ENCODE peak calls at places on chromosome 17, in four cellular contexts. H is lower leg skin; U is activated CD8-positive, alpha-beta T cell treated with anti-CD3 and anti-CD28 coated beads for 36 hours; O is tibial nerve. Z is an unnamed sample.

GRCh38 chr17:18191967-18192366 is 8.3 kb downstream of the ALKBH5 start:
- DNase-seq in H (no peak), U (peak; percentile 24), O (no peak), Z (no peak)

GRCh38 chr17:44894642-44895041 is 4.6 kb downstream of the EFTUD2 start:
- DNase-seq in H (no peak), U (peak; percentile 14), O (no peak), Z (peak; percentile 5)

GRCh38 chr17:80270836-80271235 is 10.2 kb downstream of the RNF213 start:
- DNase-seq in H (no peak), U (peak; percentile 61), O (no peak), Z (no peak)

GRCh38 chr17:40369923-40370322 is 5.4 kb upstream of the GJD3 start:
- DNase-seq in H (peak; percentile 70), U (no peak), O (no peak), Z (no peak)

GRCh38 chr17:61412860-61413653 is 13.4 kb downstream of the TBX2 start:
- DNase-seq in H (peak; percentile 76), U (no peak), O (no peak), Z (peak; percentile 79)

GRCh38 chr17:73644145-73645049 is at the start of gene SDK2:
- DNase-seq in H (peak; percentile 85), U (no peak), O (no peak), Z (no peak)

GRCh38 chr17:32281011-32281451 is 15.4 kb downstream of the RHBDL3 start:
- DNase-seq in H (no peak), U (no peak), O (no peak), Z (no peak)

GRCh38 chr17:80261159-80261894 is 675 bp downstream of the RNF213 start:
- DNase-seq in H (peak; percentile 91), U (peak; percentile 76), O (peak; percentile 25), Z (no peak)

GRCh38 chr17:9021985-9022552 is 759 bp downstream of the NTN1 start:
- DNase-seq in H (peak; percentile 87), U (peak; percentile 8), O (no peak), Z (no peak)

GRCh38 chr17:6000426-6000825 is 69.8 kb upstream of the WSCD1 start:
- DNase-seq in H (no peak), U (no peak), O (no peak), Z (no peak)

GRCh38 chr17:3602499-3602898 is 6.7 kb downstream of the TRPV1 start:
- DNase-seq in H (no peak), U (peak; percentile 40), O (no peak), Z (no peak)

GRCh38 chr17:73718912-73719311 is 74.7 kb upstream of the SDK2 start:
- DNase-seq in H (no peak), U (no peak), O (no peak), Z (no peak)

GRCh38 chr17:61508912-61509311 is 56.7 kb downstream of the TBX4 start:
- DNase-seq in H (no peak), U (no peak), O (no peak), Z (no peak)

GRCh38 chr17:33292184-33292980 is 713 bp downstream of the ASIC2 start:
- DNase-seq in H (no peak), U (no peak), O (no peak), Z (no peak)

GRCh38 chr17:48722924-48723554 is at the start of gene PRAC2:
- DNase-seq in H (no peak), U (no peak), O (no peak), Z (no peak)

GRCh38 chr17:79258042-79258441 is 183.4 kb downstream of the ENGASE start:
- DNase-seq in H (no peak), U (no peak), O (no peak), Z (no peak)

GRCh38 chr17:38415250-38416194 is 12.7 kb upstream of the ARHGAP23 start:
- DNase-seq in H (no peak), U (peak; percentile 67), O (no peak), Z (no peak)

GRCh38 chr17:75854881-75855309 is 240 bp downstream of the WBP2 start:
- DNase-seq in H (no peak), U (no peak), O (peak; percentile 37), Z (no peak)

GRCh38 chr17:75855310-75856061 is at the start of gene WBP2:
- DNase-seq in H (peak; percentile 100), U (peak; percentile 100), O (peak; percentile 98), Z (peak; percentile 100)

GRCh38 chr17:75853410-75853809 is 1.7 kb downstream of the WBP2 start:
- DNase-seq in H (no peak), U (no peak), O (no peak), Z (no peak)

GRCh38 chr17:75854111-75854748 is 905 bp downstream of the WBP2 start:
- DNase-seq in H (no peak), U (no peak), O (no peak), Z (no peak)

DNA sequence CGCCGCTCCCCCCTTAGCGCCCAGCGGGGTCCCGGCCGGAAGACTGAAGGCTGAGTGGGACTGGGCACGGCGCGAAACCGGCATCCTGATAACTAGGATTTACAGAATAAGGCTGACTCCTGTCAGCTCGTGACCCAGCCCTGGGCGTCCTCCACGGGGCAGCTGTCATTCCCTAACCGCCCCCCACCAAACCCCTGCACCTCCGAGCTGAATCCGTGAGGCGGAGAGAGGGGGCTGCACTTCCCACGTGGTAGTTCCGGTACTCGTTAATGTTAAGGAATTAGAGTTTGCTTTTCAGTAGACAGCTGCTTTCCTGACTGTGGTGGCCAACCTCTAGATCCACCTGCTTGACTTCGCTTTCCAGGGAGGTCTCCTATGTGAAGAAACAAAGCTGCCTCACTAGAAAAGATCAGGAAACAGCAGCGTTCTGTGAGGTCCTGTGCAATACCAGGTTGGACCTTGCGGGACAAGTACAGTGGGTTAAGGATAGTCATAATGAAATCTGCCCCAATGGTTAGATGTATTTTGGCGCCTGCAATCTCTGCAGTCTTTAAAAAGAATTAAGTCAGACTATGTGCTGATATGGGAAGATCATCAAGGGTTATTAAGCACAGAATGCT is 1.0 kb upstream of the WBP2 start:
- DNase-seq in H (no peak), U (peak; percentile 44), O (peak; percentile 45), Z (no peak)
- TF ChIP-seq CTCF in H (no peak), U (peak; percentile 53), O (no peak), Z (no peak)

DNA sequence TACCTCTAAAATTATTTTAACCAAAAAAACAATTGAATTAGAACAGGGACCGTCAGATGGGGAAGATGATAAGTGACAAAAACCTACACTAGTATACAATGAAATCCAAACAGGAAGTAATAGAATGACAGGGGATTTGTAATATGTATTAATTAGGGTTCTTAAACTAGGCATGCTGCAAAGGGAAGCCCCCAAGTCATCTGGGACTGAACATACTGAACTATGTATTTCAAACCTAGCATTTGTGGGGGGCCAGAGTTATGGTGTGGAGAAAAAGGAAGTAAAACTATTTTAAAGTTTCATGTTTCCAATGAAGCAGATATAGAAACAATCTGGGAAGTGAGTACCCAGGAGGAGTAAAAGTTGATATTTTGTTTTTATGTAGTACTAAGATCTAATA is 133.2 kb upstream of the HS3ST3A1 start:
- DNase-seq in H (no peak), U (no peak), O (no peak), Z (no peak)
- TF ChIP-seq CTCF in H (no peak), U (no peak), O (no peak), Z (no peak)

GRCh38 chr17:16325964-16326363 is 27.3 kb downstream of the CENPV start:
- DNase-seq in H (no peak), U (no peak), O (no peak), Z (no peak)

GRCh38 chr17:16327018-16327417 is 26.3 kb downstream of the CENPV start:
- DNase-seq in H (no peak), U (no peak), O (no peak), Z (no peak)

GRCh38 chr17:16328997-16329396 is 24.3 kb downstream of the CENPV start:
- DNase-seq in H (no peak), U (no peak), O (no peak), Z (no peak)
- TF ChIP-seq CTCF in H (no peak), U (no peak), O (no peak), Z (no peak)

DNA sequence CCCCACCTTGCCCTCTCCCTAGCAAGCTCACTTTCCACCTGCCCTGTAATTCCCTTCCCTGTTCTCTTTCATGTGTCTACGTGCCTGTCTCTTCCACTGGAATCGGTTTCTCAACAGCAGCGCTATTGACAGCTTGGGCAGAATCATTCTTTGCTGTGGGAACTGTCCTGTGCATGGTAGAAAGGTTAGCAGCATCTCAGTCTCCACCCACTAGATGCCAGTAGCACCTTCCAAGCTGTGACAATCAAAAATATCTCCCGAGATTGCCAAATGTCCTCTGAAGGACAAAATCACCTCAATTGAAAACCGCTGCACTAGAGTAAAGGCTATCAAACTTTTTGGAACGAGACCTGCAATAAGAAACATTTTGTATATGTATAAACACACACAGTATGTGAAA is 41.6 kb upstream of the KSR1 start:
- DNase-seq in H (peak; percentile 8), U (no peak), O (no peak), Z (no peak)
- TF ChIP-seq CTCF in H (no peak), U (no peak), O (no peak), Z (no peak)

DNA sequence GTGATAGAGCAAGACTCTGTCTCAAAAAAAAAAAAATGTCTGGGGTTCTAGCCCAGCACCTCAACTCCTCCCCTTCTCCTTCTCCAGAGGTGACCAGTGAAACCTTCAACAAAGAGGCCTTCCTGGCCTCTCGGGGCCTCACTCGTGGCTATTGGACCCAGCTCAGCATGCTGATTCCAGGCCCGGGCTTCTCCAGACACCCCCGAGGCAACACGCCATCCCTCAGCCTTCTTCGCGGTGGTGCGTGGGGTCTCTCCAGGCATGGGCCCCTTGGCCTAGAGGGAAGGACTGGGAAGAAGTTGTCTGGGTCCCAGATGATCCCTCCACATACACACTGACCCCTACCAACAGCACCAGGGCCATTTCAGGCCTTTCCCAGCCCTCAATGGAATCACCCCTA is 3.5 kb upstream of the CXCL16 start:
- DNase-seq in H (no peak), U (no peak), O (no peak), Z (no peak)
- TF ChIP-seq CTCF in H (no peak), U (no peak), O (no peak), Z (no peak)

DNA sequence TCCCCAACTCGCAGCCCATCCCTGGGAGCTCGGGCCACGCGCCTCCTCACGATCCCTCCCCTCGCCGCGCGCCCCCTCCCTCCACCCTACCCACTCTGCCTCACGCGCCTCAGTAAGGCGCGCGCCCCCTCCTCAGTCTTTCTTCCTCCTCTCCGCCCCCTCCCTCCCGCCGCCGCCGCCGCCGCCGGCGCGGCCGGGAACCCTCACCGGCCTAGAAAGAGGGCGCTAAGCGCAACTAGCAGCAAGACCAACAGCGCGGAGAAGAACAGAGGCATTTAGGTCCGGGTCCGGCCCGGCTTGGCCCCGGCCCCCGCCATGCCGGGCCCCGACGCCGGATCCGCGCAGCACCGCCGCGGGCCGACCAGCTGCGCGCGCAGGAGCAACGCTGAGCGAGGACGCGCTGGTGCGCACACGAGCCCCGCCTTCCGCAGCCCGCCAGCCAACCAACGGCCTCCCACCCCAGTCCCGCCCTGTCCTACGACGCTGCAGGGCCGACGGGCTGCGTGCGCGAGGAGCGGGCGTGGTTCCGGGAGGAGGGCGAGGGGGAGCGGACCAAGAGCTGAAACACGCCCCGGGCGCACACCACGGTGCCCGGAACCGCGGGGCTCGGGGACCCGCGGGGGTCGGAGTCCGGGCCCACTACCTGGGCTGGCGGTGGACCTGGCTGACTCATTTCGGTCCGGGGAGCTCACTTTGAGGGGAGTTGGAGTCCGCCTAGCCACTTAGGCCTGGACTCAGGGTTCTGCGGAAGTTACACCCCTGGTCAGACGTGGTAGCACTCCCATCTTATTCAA is at the start of gene BLTP2:
- DNase-seq in H (peak; percentile 99), U (peak; percentile 96), O (peak; percentile 92), Z (peak; percentile 96)
- TF ChIP-seq CTCF in H (no peak), U (no peak), O (no peak), Z (no peak)

Z was measured in coronary artery.